ENCODE peak calls at places on chromosomes 7 and 10, in ten cellular contexts. One of them, this sample, is unnamed.

GRCh38 chr10:127123626-127124025 is 72.8 kb downstream of the INSYN2A start:
- DNase-seq in GM04503: no peak
- DNase-seq in NK-92 treated with Interleukin-12 subunit alpha and Interleukin-12 subunit beta, amount 100 ng/mL, for 24 hours: no peak
- DNase-seq in GM04504: no peak
- DNase-seq in CD8-positive, alpha-beta T cell: no peak
- DNase-seq in NCI-H1092: no peak
- DNase-seq in tibial nerve: no peak
- DNase-seq in mucosa of gallbladder: no peak
- DNase-seq in CD4-positive, alpha-beta T cell: no peak
- DNase-seq in neural crest cell: no peak
- DNase-seq in this sample: no peak

GRCh38 chr7:5526190-5527037 is 102.8 kb upstream of the TNRC18 start:
- DNase-seq in CD4-positive, alpha-beta T cell: no peak
- DNase-seq in NCI-H1092: no peak
- DNase-seq in NK-92 treated with Interleukin-12 subunit alpha and Interleukin-12 subunit beta, amount 100 ng/mL, for 24 hours: no peak
- DNase-seq in GM04503: no peak
- DNase-seq in neural crest cell: no peak
- DNase-seq in tibial nerve: no peak
- DNase-seq in GM04504: no peak
- DNase-seq in mucosa of gallbladder: peak
- DNase-seq in CD8-positive, alpha-beta T cell: no peak
- DNase-seq in this sample: no peak

GRCh38 chr7:44294325-44295069 is 30.9 kb downstream of the CAMK2B start:
- DNase-seq in GM04503: no peak
- DNase-seq in CD8-positive, alpha-beta T cell: no peak
- DNase-seq in GM04504: no peak
- DNase-seq in mucosa of gallbladder: peak
- DNase-seq in NCI-H1092: no peak
- DNase-seq in CD4-positive, alpha-beta T cell: no peak
- DNase-seq in NK-92 treated with Interleukin-12 subunit alpha and Interleukin-12 subunit beta, amount 100 ng/mL, for 24 hours: no peak
- DNase-seq in tibial nerve: no peak
- DNase-seq in neural crest cell: peak
- DNase-seq in this sample: no peak

GRCh38 chr10:60570941-60571340 is 181.3 kb upstream of the ANK3 start:
- DNase-seq in GM04503: no peak
- DNase-seq in CD8-positive, alpha-beta T cell: no peak
- DNase-seq in neural crest cell: no peak
- DNase-seq in NCI-H1092: no peak
- DNase-seq in CD4-positive, alpha-beta T cell: no peak
- DNase-seq in mucosa of gallbladder: no peak
- DNase-seq in GM04504: no peak
- DNase-seq in tibial nerve: no peak
- DNase-seq in NK-92 treated with Interleukin-12 subunit alpha and Interleukin-12 subunit beta, amount 100 ng/mL, for 24 hours: no peak
- DNase-seq in this sample: no peak

GRCh38 chr10:25933653-25934608 is at the start of gene MYO3A:
- DNase-seq in CD8-positive, alpha-beta T cell: no peak
- DNase-seq in GM04503: no peak
- DNase-seq in NK-92 treated with Interleukin-12 subunit alpha and Interleukin-12 subunit beta, amount 100 ng/mL, for 24 hours: no peak
- DNase-seq in GM04504: no peak
- DNase-seq in neural crest cell: peak
- DNase-seq in NCI-H1092: peak
- DNase-seq in CD4-positive, alpha-beta T cell: no peak
- DNase-seq in mucosa of gallbladder: no peak
- DNase-seq in tibial nerve: no peak
- DNase-seq in this sample: no peak

GRCh38 chr10:28906011-28906411 is 228.7 kb downstream of the BAMBI start:
- DNase-seq in mucosa of gallbladder: no peak
- DNase-seq in NCI-H1092: no peak
- DNase-seq in tibial nerve: no peak
- DNase-seq in GM04504: no peak
- DNase-seq in NK-92 treated with Interleukin-12 subunit alpha and Interleukin-12 subunit beta, amount 100 ng/mL, for 24 hours: no peak
- DNase-seq in CD4-positive, alpha-beta T cell: no peak
- DNase-seq in GM04503: no peak
- DNase-seq in CD8-positive, alpha-beta T cell: no peak
- DNase-seq in neural crest cell: no peak
- DNase-seq in this sample: no peak

GRCh38 chr7:70557281-70557680 is 574.7 kb upstream of the GALNT17 start:
- DNase-seq in neural crest cell: no peak
- DNase-seq in NK-92 treated with Interleukin-12 subunit alpha and Interleukin-12 subunit beta, amount 100 ng/mL, for 24 hours: no peak
- DNase-seq in CD4-positive, alpha-beta T cell: no peak
- DNase-seq in GM04503: no peak
- DNase-seq in CD8-positive, alpha-beta T cell: no peak
- DNase-seq in NCI-H1092: no peak
- DNase-seq in GM04504: no peak
- DNase-seq in mucosa of gallbladder: no peak
- DNase-seq in tibial nerve: no peak
- DNase-seq in this sample: peak

GRCh38 chr10:53357587-53357986 is 585.0 kb upstream of the MBL2 start:
- DNase-seq in NCI-H1092: no peak
- DNase-seq in GM04503: no peak
- DNase-seq in NK-92 treated with Interleukin-12 subunit alpha and Interleukin-12 subunit beta, amount 100 ng/mL, for 24 hours: no peak
- DNase-seq in tibial nerve: no peak
- DNase-seq in CD8-positive, alpha-beta T cell: no peak
- DNase-seq in mucosa of gallbladder: no peak
- DNase-seq in CD4-positive, alpha-beta T cell: no peak
- DNase-seq in GM04504: no peak
- DNase-seq in neural crest cell: no peak
- DNase-seq in this sample: no peak

GRCh38 chr7:129950191-129950940 is 2.4 kb downstream of the UBE2H start:
- DNase-seq in tibial nerve: no peak
- DNase-seq in CD8-positive, alpha-beta T cell: no peak
- DNase-seq in mucosa of gallbladder: no peak
- DNase-seq in neural crest cell: no peak
- DNase-seq in CD4-positive, alpha-beta T cell: no peak
- DNase-seq in GM04503: no peak
- DNase-seq in NK-92 treated with Interleukin-12 subunit alpha and Interleukin-12 subunit beta, amount 100 ng/mL, for 24 hours: no peak
- DNase-seq in NCI-H1092: no peak
- DNase-seq in GM04504: no peak
- DNase-seq in this sample: no peak

GRCh38 chr10:120942806-120943413 is 91.7 kb downstream of the WDR11 start:
- DNase-seq in mucosa of gallbladder: peak
- DNase-seq in NCI-H1092: no peak
- DNase-seq in GM04504: peak
- DNase-seq in neural crest cell: peak
- DNase-seq in NK-92 treated with Interleukin-12 subunit alpha and Interleukin-12 subunit beta, amount 100 ng/mL, for 24 hours: peak
- DNase-seq in CD4-positive, alpha-beta T cell: peak
- DNase-seq in tibial nerve: peak
- DNase-seq in GM04503: no peak
- DNase-seq in CD8-positive, alpha-beta T cell: peak
- DNase-seq in this sample: peak

GRCh38 chr7:64642046-64642445 is 23.9 kb upstream of the ZNF107 start:
- DNase-seq in GM04503: no peak
- DNase-seq in neural crest cell: no peak
- DNase-seq in NCI-H1092: no peak
- DNase-seq in tibial nerve: no peak
- DNase-seq in mucosa of gallbladder: no peak
- DNase-seq in NK-92 treated with Interleukin-12 subunit alpha and Interleukin-12 subunit beta, amount 100 ng/mL, for 24 hours: no peak
- DNase-seq in CD8-positive, alpha-beta T cell: no peak
- DNase-seq in GM04504: no peak
- DNase-seq in CD4-positive, alpha-beta T cell: no peak
- DNase-seq in this sample: no peak

GRCh38 chr10:122468923-122469781 is 7.8 kb downstream of the HTRA1 start:
- DNase-seq in NK-92 treated with Interleukin-12 subunit alpha and Interleukin-12 subunit beta, amount 100 ng/mL, for 24 hours: no peak
- DNase-seq in GM04504: peak
- DNase-seq in mucosa of gallbladder: no peak
- DNase-seq in CD4-positive, alpha-beta T cell: no peak
- DNase-seq in CD8-positive, alpha-beta T cell: no peak
- DNase-seq in NCI-H1092: no peak
- DNase-seq in neural crest cell: no peak
- DNase-seq in GM04503: peak
- DNase-seq in tibial nerve: no peak
- DNase-seq in this sample: no peak

GRCh38 chr7:121485457-121486243 is 89.5 kb upstream of the FAM3C start:
- DNase-seq in tibial nerve: no peak
- DNase-seq in GM04504: no peak
- DNase-seq in mucosa of gallbladder: no peak
- DNase-seq in neural crest cell: no peak
- DNase-seq in CD4-positive, alpha-beta T cell: no peak
- DNase-seq in NCI-H1092: no peak
- DNase-seq in NK-92 treated with Interleukin-12 subunit alpha and Interleukin-12 subunit beta, amount 100 ng/mL, for 24 hours: no peak
- DNase-seq in CD8-positive, alpha-beta T cell: no peak
- DNase-seq in GM04503: no peak
- DNase-seq in this sample: no peak

GRCh38 chr7:91326516-91327209 is 62.4 kb downstream of the FZD1 start:
- DNase-seq in NCI-H1092: no peak
- DNase-seq in CD8-positive, alpha-beta T cell: no peak
- DNase-seq in neural crest cell: no peak
- DNase-seq in GM04503: no peak
- DNase-seq in mucosa of gallbladder: no peak
- DNase-seq in tibial nerve: no peak
- DNase-seq in GM04504: no peak
- DNase-seq in NK-92 treated with Interleukin-12 subunit alpha and Interleukin-12 subunit beta, amount 100 ng/mL, for 24 hours: no peak
- DNase-seq in CD4-positive, alpha-beta T cell: no peak
- DNase-seq in this sample: no peak

GRCh38 chr7:139328375-139328774 is 12.8 kb upstream of the FMC1 start:
- DNase-seq in neural crest cell: no peak
- DNase-seq in CD4-positive, alpha-beta T cell: no peak
- DNase-seq in mucosa of gallbladder: no peak
- DNase-seq in GM04503: peak
- DNase-seq in CD8-positive, alpha-beta T cell: no peak
- DNase-seq in GM04504: peak
- DNase-seq in NK-92 treated with Interleukin-12 subunit alpha and Interleukin-12 subunit beta, amount 100 ng/mL, for 24 hours: no peak
- DNase-seq in NCI-H1092: no peak
- DNase-seq in tibial nerve: no peak
- DNase-seq in this sample: no peak

GRCh38 chr7:43385856-43386255 is 197.1 kb upstream of the STK17A start:
- DNase-seq in neural crest cell: no peak
- DNase-seq in NK-92 treated with Interleukin-12 subunit alpha and Interleukin-12 subunit beta, amount 100 ng/mL, for 24 hours: no peak
- DNase-seq in CD4-positive, alpha-beta T cell: no peak
- DNase-seq in mucosa of gallbladder: no peak
- DNase-seq in GM04503: no peak
- DNase-seq in CD8-positive, alpha-beta T cell: no peak
- DNase-seq in GM04504: no peak
- DNase-seq in tibial nerve: no peak
- DNase-seq in NCI-H1092: no peak
- DNase-seq in this sample: no peak

GRCh38 chr7:142629588-142630260 is 119.5 kb upstream of the PRSS1 start:
- DNase-seq in GM04503: peak
- DNase-seq in GM04504: no peak
- DNase-seq in mucosa of gallbladder: no peak
- DNase-seq in CD4-positive, alpha-beta T cell: no peak
- DNase-seq in neural crest cell: no peak
- DNase-seq in NK-92 treated with Interleukin-12 subunit alpha and Interleukin-12 subunit beta, amount 100 ng/mL, for 24 hours: no peak
- DNase-seq in NCI-H1092: no peak
- DNase-seq in CD8-positive, alpha-beta T cell: no peak
- DNase-seq in tibial nerve: no peak
- DNase-seq in this sample: no peak

GRCh38 chr7:38660427-38661099 is 29.4 kb upstream of the AMPH start:
- DNase-seq in mucosa of gallbladder: no peak
- DNase-seq in neural crest cell: peak
- DNase-seq in CD8-positive, alpha-beta T cell: no peak
- DNase-seq in GM04503: no peak
- DNase-seq in NK-92 treated with Interleukin-12 subunit alpha and Interleukin-12 subunit beta, amount 100 ng/mL, for 24 hours: no peak
- DNase-seq in CD4-positive, alpha-beta T cell: peak
- DNase-seq in GM04504: peak
- DNase-seq in tibial nerve: no peak
- DNase-seq in NCI-H1092: peak
- DNase-seq in this sample: no peak

GRCh38 chr10:92801978-92802872 is 46.1 kb upstream of the EXOC6 start:
- DNase-seq in CD8-positive, alpha-beta T cell: no peak
- DNase-seq in NCI-H1092: no peak
- DNase-seq in GM04504: no peak
- DNase-seq in mucosa of gallbladder: no peak
- DNase-seq in CD4-positive, alpha-beta T cell: no peak
- DNase-seq in NK-92 treated with Interleukin-12 subunit alpha and Interleukin-12 subunit beta, amount 100 ng/mL, for 24 hours: no peak
- DNase-seq in neural crest cell: no peak
- DNase-seq in tibial nerve: no peak
- DNase-seq in GM04503: no peak
- DNase-seq in this sample: peak

GRCh38 chr7:77351539-77352004 is 64.6 kb downstream of the GSAP start:
- DNase-seq in CD8-positive, alpha-beta T cell: peak
- DNase-seq in neural crest cell: no peak
- DNase-seq in GM04504: no peak
- DNase-seq in mucosa of gallbladder: no peak
- DNase-seq in tibial nerve: no peak
- DNase-seq in GM04503: no peak
- DNase-seq in NCI-H1092: no peak
- DNase-seq in NK-92 treated with Interleukin-12 subunit alpha and Interleukin-12 subunit beta, amount 100 ng/mL, for 24 hours: peak
- DNase-seq in CD4-positive, alpha-beta T cell: peak
- DNase-seq in this sample: no peak

GRCh38 chr7:90999989-91000979 is 263.9 kb upstream of the FZD1 start:
- DNase-seq in NK-92 treated with Interleukin-12 subunit alpha and Interleukin-12 subunit beta, amount 100 ng/mL, for 24 hours: no peak
- DNase-seq in mucosa of gallbladder: no peak
- DNase-seq in NCI-H1092: no peak
- DNase-seq in tibial nerve: no peak
- DNase-seq in CD8-positive, alpha-beta T cell: no peak
- DNase-seq in GM04503: peak
- DNase-seq in GM04504: peak
- DNase-seq in CD4-positive, alpha-beta T cell: no peak
- DNase-seq in neural crest cell: no peak
- DNase-seq in this sample: no peak